ENCODE peak calls at places on chromosomes 6 and 20, in ten cellular contexts. O, Q, D, V, G, J, I, R, U and M are unnamed samples.

GRCh38 chr20:50308513-50309279 is 118.1 kb downstream of the CEBPB start:
- DNase-seq in G (peak; percentile 100), R (peak; percentile 87), D (no peak), I (no peak), U (no peak), J (no peak), V (peak; percentile 88), Q (no peak), O (peak; percentile 95), M (peak; percentile 99)

GRCh38 chr6:37155394-37156312 is 14.3 kb upstream of the PIM1 start:
- DNase-seq in V (no peak), R (no peak), Q (no peak), I (peak; percentile 34), D (no peak), O (no peak), G (no peak), J (no peak), U (no peak), M (no peak)

GRCh38 chr6:129567374-129567773 is 142.6 kb downstream of the ARHGAP18 start:
- DNase-seq in R (peak; percentile 84), O (no peak), G (no peak), V (no peak), U (no peak), J (no peak), D (peak; percentile 42), Q (peak; percentile 24), I (no peak), M (no peak)

GRCh38 chr20:64189986-64190385 is 25.7 kb downstream of the MYT1 start:
- DNase-seq in R (no peak), J (no peak), I (no peak), O (no peak), Q (no peak), U (no peak), D (no peak), G (no peak), V (no peak), M (no peak)

GRCh38 chr20:8361008-8361652 is 229.1 kb downstream of the PLCB1 start:
- DNase-seq in V (no peak), O (no peak), U (no peak), G (peak; percentile 58), D (no peak), J (no peak), I (no peak), Q (no peak), R (no peak), M (peak; percentile 70)

GRCh38 chr6:156273065-156273711 is 504.0 kb upstream of the ARID1B start:
- DNase-seq in R (no peak), I (no peak), O (no peak), D (no peak), U (no peak), J (no peak), V (no peak), G (no peak), Q (no peak), M (no peak)

GRCh38 chr20:28562510-28562898 is 2695.0 kb upstream of the DEFB115 start:
- DNase-seq in O (no peak), U (no peak), R (peak; percentile 58), D (no peak), G (peak; percentile 89), Q (no peak), I (no peak), J (no peak), V (peak; percentile 64), M (peak; percentile 68)

GRCh38 chr6:149566372-149567193 is at the start of gene GINM1:
- DNase-seq in Q (peak; percentile 33), I (peak; percentile 31), R (peak; percentile 87), U (no peak), G (peak; percentile 15), D (peak; percentile 75), J (peak; percentile 30), O (peak; percentile 64), V (no peak), M (peak; percentile 31)

GRCh38 chr6:157557541-157557940 is 176.6 kb downstream of the ZDHHC14 start:
- DNase-seq in I (no peak), Q (no peak), U (no peak), R (no peak), D (no peak), J (no peak), G (no peak), O (no peak), V (no peak), M (no peak)

GRCh38 chr20:10537850-10538480 is 102.9 kb downstream of the SLX4IP start:
- DNase-seq in J (no peak), V (no peak), G (peak; percentile 73), O (no peak), R (no peak), I (no peak), U (no peak), Q (no peak), D (no peak), M (peak; percentile 71)

GRCh38 chr6:68559716-68560115 is 75.4 kb upstream of the ADGRB3 start:
- DNase-seq in J (no peak), D (peak; percentile 22), I (no peak), V (no peak), O (no peak), G (no peak), U (no peak), Q (no peak), R (peak; percentile 44), M (no peak)

GRCh38 chr6:137240168-137240567 is 21.0 kb upstream of the IFNGR1 start:
- DNase-seq in D (no peak), U (no peak), R (no peak), V (no peak), Q (no peak), J (no peak), I (no peak), G (peak; percentile 83), O (peak; percentile 79), M (peak; percentile 91)

GRCh38 chr6:28002181-28002580 is 45.1 kb downstream of the OR2B6 start:
- DNase-seq in V (no peak), D (no peak), R (no peak), J (no peak), O (no peak), G (no peak), Q (no peak), U (no peak), I (no peak), M (no peak)

GRCh38 chr20:31542201-31542842 is 28.1 kb downstream of the HM13 start:
- DNase-seq in V (no peak), Q (no peak), U (no peak), I (no peak), J (no peak), G (no peak), R (no peak), D (no peak), O (no peak), M (no peak)

GRCh38 chr20:2705931-2706645 is 13.5 kb downstream of the EBF4 start:
- DNase-seq in J (no peak), I (no peak), R (peak; percentile 76), U (no peak), V (no peak), O (no peak), Q (no peak), G (no peak), D (no peak), M (no peak)

GRCh38 chr6:36874016-36874442 is 574 bp downstream of the PPIL1 start:
- DNase-seq in G (peak; percentile 35), O (no peak), R (no peak), I (no peak), J (no peak), U (no peak), D (no peak), Q (no peak), V (no peak), M (peak; percentile 33)

GRCh38 chr6:109456710-109457595 is 1.4 kb upstream of the MICAL1 start:
- DNase-seq in V (no peak), D (no peak), G (peak; percentile 31), U (no peak), O (peak; percentile 83), Q (no peak), I (no peak), J (no peak), R (no peak), M (peak; percentile 96)

GRCh38 chr20:37383229-37383989 is 37.5 kb downstream of the SRC start:
- DNase-seq in Q (no peak), U (no peak), V (no peak), G (peak; percentile 18), J (no peak), D (no peak), O (peak; percentile 73), R (peak; percentile 43), I (no peak), M (peak; percentile 38)

GRCh38 chr6:12485226-12485764 is 195.1 kb downstream of the EDN1 start:
- DNase-seq in G (no peak), Q (no peak), V (no peak), O (no peak), R (no peak), U (no peak), I (no peak), D (no peak), J (no peak), M (no peak)

GRCh38 chr20:17786221-17786718 is 86.5 kb downstream of the BANF2 start:
- DNase-seq in O (peak; percentile 53), R (no peak), J (no peak), D (no peak), V (peak; percentile 51), U (no peak), G (peak; percentile 75), I (no peak), Q (no peak), M (peak; percentile 67)

GRCh38 chr6:113971786-113972185 is 838 bp upstream of the HDAC2 start:
- DNase-seq in V (no peak), R (no peak), O (no peak), Q (no peak), U (no peak), J (no peak), I (no peak), G (no peak), D (no peak), M (peak; percentile 21)

GRCh38 chr6:106882133-106882532 is 92.4 kb downstream of the CD24 start:
- DNase-seq in R (no peak), V (no peak), G (no peak), I (no peak), O (no peak), D (no peak), J (no peak), Q (no peak), U (no peak), M (no peak)

GRCh38 chr6:130467146-130467545 is 101.3 kb downstream of the TMEM200A start:
- DNase-seq in R (no peak), U (no peak), Q (no peak), V (no peak), D (no peak), G (no peak), J (no peak), O (no peak), I (no peak), M (no peak)

GRCh38 chr20:41340327-41341055 is at the start of gene LPIN3:
- DNase-seq in U (peak; percentile 7), G (peak; percentile 63), Q (peak; percentile 30), R (peak; percentile 99), J (peak; percentile 20), D (peak; percentile 89), O (peak; percentile 89), V (no peak), I (peak; percentile 32), M (peak; percentile 87)

GRCh38 chr6:26215200-26216014 is 128.2 kb downstream of the HFE start:
- DNase-seq in I (no peak), J (no peak), U (no peak), Q (no peak), O (no peak), D (no peak), R (peak; percentile 76), G (peak; percentile 36), V (no peak), M (peak; percentile 20)

GRCh38 chr6:169908403-169908933 is 157.0 kb downstream of the ERMARD start:
- DNase-seq in J (no peak), V (no peak), I (no peak), O (no peak), Q (no peak), U (no peak), G (no peak), R (no peak), D (no peak), M (no peak)

GRCh38 chr6:170172406-170172805 is 118.5 kb downstream of the DLL1 start:
- DNase-seq in D (peak; percentile 4), G (no peak), I (no peak), Q (no peak), O (no peak), V (no peak), U (no peak), J (no peak), R (no peak), M (no peak)

GRCh38 chr20:10864076-10864672 is 190.4 kb upstream of the JAG1 start:
- DNase-seq in V (no peak), Q (no peak), G (no peak), R (peak; percentile 63), J (no peak), O (peak; percentile 55), D (peak; percentile 30), U (no peak), I (no peak), M (peak; percentile 89)